ENCODE peak calls at places on chromosomes 13 and 19, in four cellular contexts. One of them, this sample, is unnamed.
A peak's percentile ranks its signal among the peaks of the same experiment; 100 is the strongest.

GRCh38 chr19:3276341-3276799 is 51.9 kb downstream of the CELF5 start:
- DNase-seq in K562: peak; percentile 83
- DNase-seq in GM12878: no peak
- DNase-seq in HepG2: peak; percentile 60
- DNase-seq in this sample: peak; percentile 72

GRCh38 chr13:48233886-48234488 is 981 bp downstream of the ITM2B start:
- DNase-seq in K562: no peak
- DNase-seq in HepG2: no peak
- DNase-seq in GM12878: peak; percentile 30
- DNase-seq in this sample: no peak

GRCh38 chr19:41307090-41307875 is 2.7 kb upstream of the CCDC97 start:
- DNase-seq in K562: no peak
- DNase-seq in GM12878: no peak
- DNase-seq in HepG2: no peak
- DNase-seq in this sample: no peak

GRCh38 chr13:50928088-50928487 is 18.5 kb downstream of the RNASEH2B start:
- DNase-seq in GM12878: no peak
- DNase-seq in K562: no peak
- DNase-seq in HepG2: no peak
- DNase-seq in this sample: no peak

GRCh38 chr19:2168619-2169424 is 5.1 kb downstream of the DOT1L start:
- DNase-seq in K562: peak; percentile 74
- DNase-seq in HepG2: peak; percentile 99
- DNase-seq in GM12878: peak; percentile 92
- DNase-seq in this sample: peak; percentile 37

GRCh38 chr19:10191347-10191746 is 3.4 kb downstream of the DNMT1 start:
- DNase-seq in GM12878: no peak
- DNase-seq in K562: no peak
- DNase-seq in HepG2: peak; percentile 91
- DNase-seq in this sample: no peak

GRCh38 chr13:101144808-101145419 is 271.4 kb downstream of the NALCN start:
- DNase-seq in K562: peak; percentile 17
- DNase-seq in GM12878: peak; percentile 5
- DNase-seq in HepG2: peak; percentile 38
- DNase-seq in this sample: no peak

GRCh38 chr13:29435125-29435911 is 160.2 kb downstream of the SLC7A1 start:
- DNase-seq in K562: no peak
- DNase-seq in GM12878: no peak
- DNase-seq in HepG2: no peak
- DNase-seq in this sample: no peak

GRCh38 chr19:44960906-44961734 is 5.9 kb downstream of the CLPTM1 start:
- DNase-seq in GM12878: peak; percentile 24
- DNase-seq in K562: no peak
- DNase-seq in HepG2: no peak
- DNase-seq in this sample: no peak

GRCh38 chr19:17205237-17206140 is 9.7 kb upstream of the USE1 start:
- DNase-seq in GM12878: no peak
- DNase-seq in K562: peak; percentile 72
- DNase-seq in HepG2: peak; percentile 55
- DNase-seq in this sample: peak; percentile 68

GRCh38 chr19:28239270-28239669 is 973.7 kb downstream of the UQCRFS1 start:
- DNase-seq in HepG2: no peak
- DNase-seq in K562: peak; percentile 16
- DNase-seq in GM12878: no peak
- DNase-seq in this sample: no peak

GRCh38 chr19:28244966-28245365 is 968.0 kb downstream of the UQCRFS1 start:
- DNase-seq in HepG2: no peak
- DNase-seq in GM12878: no peak
- DNase-seq in K562: no peak
- DNase-seq in this sample: no peak

GRCh38 chr19:28245937-28246336 is 967.0 kb downstream of the UQCRFS1 start:
- DNase-seq in K562: no peak
- DNase-seq in GM12878: no peak
- DNase-seq in HepG2: no peak
- DNase-seq in this sample: no peak

DNA sequence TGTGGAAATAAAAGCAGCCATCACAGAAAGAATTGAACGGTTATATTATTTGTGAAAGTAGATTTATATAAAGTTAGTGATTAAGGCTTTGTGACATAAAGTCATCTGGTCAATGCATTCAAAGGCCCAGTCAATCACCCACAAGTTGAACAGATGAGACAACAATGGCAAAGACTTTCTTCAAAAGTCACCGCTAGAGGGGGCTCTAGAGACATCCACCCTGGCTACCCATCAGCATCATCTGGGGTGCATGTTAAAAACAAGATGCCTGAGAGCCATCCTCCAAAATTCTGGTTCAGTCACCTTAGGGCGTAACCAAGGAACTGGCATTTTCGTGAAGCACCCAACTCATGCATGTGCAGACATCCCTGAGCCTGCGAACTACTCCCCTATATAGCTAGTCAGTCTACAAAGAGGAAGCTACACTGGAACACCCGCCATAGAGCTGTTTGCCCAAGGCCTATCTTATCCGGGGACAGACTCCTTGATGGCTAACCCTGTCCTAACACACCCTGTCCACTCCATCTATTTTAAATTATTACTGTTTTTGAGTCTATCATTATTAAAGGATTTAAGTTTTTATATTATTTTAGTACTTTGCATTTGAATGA is 970.5 kb downstream of the UQCRFS1 start:
- DNase-seq in HepG2: no peak
- DNase-seq in GM12878: no peak
- DNase-seq in K562: peak; percentile 77
- DNase-seq in this sample: peak; percentile 13
- TF ChIP-seq SP1 in HepG2: no peak
- TF ChIP-seq SP1 in GM12878: no peak
- TF ChIP-seq SP1 in K562: no peak
- TF ChIP-seq SP1 in this sample: no peak

DNA sequence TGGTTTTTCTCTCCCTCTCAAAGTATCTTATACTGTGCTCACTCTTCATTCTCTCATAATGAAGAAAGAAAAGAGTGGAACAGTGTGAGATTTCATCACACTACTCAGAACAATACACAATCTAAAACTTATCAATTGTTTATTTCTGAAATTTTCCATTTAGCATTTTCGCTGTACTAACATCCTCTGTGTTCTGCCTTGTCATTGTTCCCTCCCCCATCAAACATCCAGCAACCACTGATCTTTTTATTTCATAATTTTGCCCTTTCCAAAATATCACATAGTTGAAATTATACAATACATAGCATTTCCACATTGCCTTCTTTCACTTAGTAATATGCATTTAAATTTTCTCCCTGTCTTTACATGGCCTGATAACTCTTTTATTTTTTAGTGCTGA is 658.7 kb downstream of the SLITRK1 start:
- DNase-seq in K562: no peak
- DNase-seq in HepG2: no peak
- DNase-seq in GM12878: no peak
- DNase-seq in this sample: no peak
- TF ChIP-seq FOXM1 in K562: no peak
- TF ChIP-seq FOXM1 in HepG2: no peak
- TF ChIP-seq FOXM1 in GM12878: no peak
- TF ChIP-seq FOXM1 in this sample: no peak

GRCh38 chr13:79456656-79457365 is 24.1 kb upstream of the NDFIP2 start:
- DNase-seq in K562: no peak
- DNase-seq in GM12878: no peak
- DNase-seq in HepG2: no peak
- DNase-seq in this sample: no peak

GRCh38 chr13:79457390-79457789 is 23.6 kb upstream of the NDFIP2 start:
- DNase-seq in K562: no peak
- DNase-seq in GM12878: no peak
- DNase-seq in HepG2: no peak
- DNase-seq in this sample: no peak

GRCh38 chr13:79456051-79456450 is 24.9 kb upstream of the NDFIP2 start:
- DNase-seq in K562: no peak
- DNase-seq in HepG2: no peak
- DNase-seq in GM12878: no peak
- DNase-seq in this sample: no peak

GRCh38 chr13:79458436-79458835 is 22.5 kb upstream of the NDFIP2 start:
- DNase-seq in HepG2: no peak
- DNase-seq in K562: no peak
- DNase-seq in GM12878: no peak
- DNase-seq in this sample: no peak

GRCh38 chr13:79457948-79458347 is 23.0 kb upstream of the NDFIP2 start:
- DNase-seq in K562: peak; percentile 25
- DNase-seq in GM12878: no peak
- DNase-seq in HepG2: no peak
- DNase-seq in this sample: peak; percentile 45
- TF ChIP-seq SP1 in K562: no peak
- TF ChIP-seq SP1 in GM12878: no peak
- TF ChIP-seq SP1 in HepG2: no peak
- TF ChIP-seq SP1 in this sample: no peak

DNA sequence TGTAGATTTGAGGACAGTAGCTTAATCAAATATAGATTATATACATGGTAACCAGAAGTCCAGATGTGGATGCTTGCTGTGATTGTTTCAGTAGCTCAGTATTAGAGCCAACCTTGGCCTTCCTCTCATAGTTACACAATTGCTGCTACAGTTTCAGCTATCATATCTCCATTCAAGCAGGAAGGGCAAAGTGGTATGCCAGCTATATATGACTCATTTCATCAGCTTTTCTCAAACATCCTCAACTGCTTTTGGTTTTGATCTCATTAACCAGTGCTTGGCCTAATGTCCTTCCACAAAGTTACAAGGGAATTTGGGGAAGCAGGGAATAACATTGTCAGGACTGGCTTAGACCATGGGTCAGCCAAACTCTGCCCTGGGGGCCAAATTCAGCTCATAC is 73.0 kb upstream of the MAB21L1 start:
- DNase-seq in HepG2: peak; percentile 1
- DNase-seq in K562: no peak
- DNase-seq in GM12878: peak; percentile 15
- DNase-seq in this sample: no peak
- TF ChIP-seq FOXM1 in HepG2: no peak
- TF ChIP-seq FOXM1 in K562: no peak
- TF ChIP-seq FOXM1 in GM12878: no peak
- TF ChIP-seq FOXM1 in this sample: no peak

DNA sequence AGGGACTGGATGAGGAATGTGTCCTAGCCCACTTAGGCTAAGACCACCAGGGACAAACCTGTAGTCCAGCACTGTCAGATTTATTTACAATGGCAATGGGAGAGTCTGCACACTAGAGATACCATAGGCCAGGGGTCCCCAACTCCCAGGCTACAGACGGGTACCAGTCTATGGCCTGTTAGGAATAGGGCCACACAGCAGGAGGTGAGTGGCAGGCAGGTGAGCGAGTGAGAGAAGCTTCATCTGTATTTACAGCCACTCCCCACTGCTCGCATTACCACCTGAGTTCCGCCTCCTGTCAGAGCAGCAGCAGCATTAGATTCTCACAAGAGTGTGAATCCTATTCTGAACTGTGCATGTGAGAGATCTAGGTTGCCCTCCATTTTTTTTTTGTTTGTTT is 2.4 kb downstream of the THAP8 start:
- DNase-seq in HepG2: no peak
- DNase-seq in GM12878: no peak
- DNase-seq in K562: no peak
- DNase-seq in this sample: no peak
- TF ChIP-seq SP1 in HepG2: no peak
- TF ChIP-seq SP1 in GM12878: no peak
- TF ChIP-seq SP1 in K562: no peak
- TF ChIP-seq SP1 in this sample: no peak

GRCh38 chr19:27776020-27776419 is 1436.9 kb downstream of the UQCRFS1 start:
- DNase-seq in HepG2: no peak
- DNase-seq in GM12878: no peak
- DNase-seq in K562: peak; percentile 44
- DNase-seq in this sample: peak; percentile 17
- TF ChIP-seq FOXM1 in HepG2: no peak
- TF ChIP-seq FOXM1 in GM12878: no peak
- TF ChIP-seq FOXM1 in K562: no peak
- TF ChIP-seq FOXM1 in this sample: no peak